ENCODE peak calls at places on chromosomes 11 and 22, in five cellular contexts. L, E, H, G and J are unnamed samples.

GRCh38 chr11:91078221-91078620 is 855.4 kb upstream of the CHORDC1 start:
- DNase-seq in L (no peak), E (no peak), H (no peak), G (no peak), J (no peak)

GRCh38 chr22:46079093-46079860 is 71.0 kb upstream of the PPARA start:
- DNase-seq in L (no peak), E (no peak), H (no peak), G (no peak), J (no peak)

GRCh38 chr22:45131749-45132148 is 32.0 kb upstream of the NUP50 start:
- DNase-seq in L (no peak), E (no peak), H (peak), G (no peak), J (no peak)

GRCh38 chr11:69296890-69297224 is 2.9 kb downstream of the MYEOV start:
- DNase-seq in L (no peak), E (no peak), H (peak), G (no peak), J (no peak)

GRCh38 chr11:26551186-26551801 is 20.8 kb downstream of the MUC15 start:
- DNase-seq in L (no peak), E (no peak), H (no peak), G (no peak), J (no peak)

GRCh38 chr11:122711831-122712378 is 56.4 kb downstream of the UBASH3B start:
- DNase-seq in L (no peak), E (no peak), H (no peak), G (peak), J (no peak)

GRCh38 chr22:45583504-45583903 is 80.8 kb downstream of the FBLN1 start:
- DNase-seq in L (no peak), E (no peak), H (no peak), G (no peak), J (no peak)

GRCh38 chr11:86478348-86478747 is 103.7 kb downstream of the CCDC81 start:
- DNase-seq in L (no peak), E (no peak), H (no peak), G (no peak), J (no peak)

GRCh38 chr11:14094481-14095037 is 132.0 kb downstream of the SPON1 start:
- DNase-seq in L (no peak), E (no peak), H (no peak), G (no peak), J (no peak)

GRCh38 chr11:96267490-96268010 is 75.4 kb downstream of the MAML2 start:
- DNase-seq in L (no peak), E (no peak), H (no peak), G (no peak), J (no peak)

GRCh38 chr11:13929551-13929950 is 33.0 kb upstream of the SPON1 start:
- DNase-seq in L (no peak), E (no peak), H (no peak), G (peak), J (no peak)

GRCh38 chr11:72301486-72301885 is 57.5 kb upstream of the PHOX2A start:
- DNase-seq in L (no peak), E (no peak), H (no peak), G (no peak), J (no peak)

GRCh38 chr11:75022759-75023396 is 34.1 kb downstream of the NEU3 start:
- DNase-seq in L (no peak), E (peak), H (peak), G (peak), J (peak)

GRCh38 chr11:86484164-86484794 is 109.6 kb downstream of the CCDC81 start:
- DNase-seq in L (peak), E (no peak), H (no peak), G (no peak), J (peak)

GRCh38 chr11:31922450-31922849 is 111.3 kb upstream of the PAX6 start:
- DNase-seq in L (no peak), E (no peak), H (no peak), G (no peak), J (no peak)

GRCh38 chr22:26330971-26331625 is 98.0 kb upstream of the ASPHD2 start:
- DNase-seq in L (no peak), E (no peak), H (peak), G (peak), J (peak)

GRCh38 chr11:46386005-46386331 is 4.5 kb downstream of the MDK start:
- DNase-seq in L (no peak), E (no peak), H (no peak), G (no peak), J (no peak)

GRCh38 chr22:42754658-42755057 is 34.0 kb upstream of the A4GALT start:
- DNase-seq in L (no peak), E (no peak), H (no peak), G (peak), J (no peak)

GRCh38 chr22:22080270-22080669 is 97.7 kb upstream of the TOP3B start:
- DNase-seq in L (no peak), E (no peak), H (no peak), G (no peak), J (no peak)

GRCh38 chr11:35145249-35145648 is 6.3 kb downstream of the CD44 start:
- DNase-seq in L (no peak), E (no peak), H (no peak), G (no peak), J (no peak)

GRCh38 chr11:35144811-35145210 is 5.8 kb downstream of the CD44 start:
- DNase-seq in L (no peak), E (no peak), H (no peak), G (no peak), J (no peak)

GRCh38 chr11:35142481-35143207 is 3.7 kb downstream of the CD44 start:
- DNase-seq in L (no peak), E (no peak), H (no peak), G (no peak), J (no peak)

GRCh38 chr11:35143509-35144102 is 4.6 kb downstream of the CD44 start:
- DNase-seq in L (no peak), E (no peak), H (no peak), G (no peak), J (no peak)

GRCh38 chr11:35144103-35144741 is 5.3 kb downstream of the CD44 start:
- DNase-seq in L (no peak), E (no peak), H (no peak), G (no peak), J (no peak)
- H3K4me3 ChIP-seq in L (peak), E (no peak), H (no peak), G (no peak), J (peak)

GRCh38 chr11:66233301-66233700 is 35.1 kb upstream of the RAB1B start:
- DNase-seq in L (no peak), E (no peak), H (no peak), G (no peak), J (no peak)
- H3K4me3 ChIP-seq in L (no peak), E (no peak), H (no peak), G (no peak), J (no peak)

DNA sequence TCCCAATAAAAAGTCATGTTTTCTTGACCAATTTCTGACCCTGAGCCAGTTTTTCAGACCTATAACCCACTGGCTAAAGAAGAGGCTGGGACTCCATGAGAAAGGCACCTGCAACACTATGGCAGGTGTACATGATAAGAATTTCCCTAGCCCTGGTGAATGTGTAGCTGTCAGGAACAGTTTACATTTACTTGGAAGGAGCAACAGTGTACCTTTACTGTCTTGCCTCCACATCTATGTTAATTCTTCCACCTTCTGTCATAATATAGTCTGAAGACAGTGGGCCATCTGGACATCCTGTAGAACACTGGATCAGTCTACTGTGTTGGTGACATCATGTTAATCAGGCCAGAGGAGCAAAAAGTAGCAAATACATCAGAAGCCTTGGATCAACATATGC is 72.1 kb upstream of the CD82 start:
- DNase-seq in L (no peak), E (no peak), H (no peak), G (no peak), J (no peak)
- H3K4me3 ChIP-seq in L (no peak), E (no peak), H (no peak), G (no peak), J (no peak)

GRCh38 chr11:57567210-57567511 is 311 bp downstream of the UBE2L6 start:
- DNase-seq in L (no peak), E (no peak), H (no peak), G (no peak), J (no peak)
- H3K4me3 ChIP-seq in L (peak), E (peak), H (peak), G (peak), J (peak)